ENCODE peak calls at places on chromosomes 16 and 17, in seven cellular contexts. S is activated CD4-positive, alpha-beta memory T cell treated with anti-CD3 and anti-CD28 coated beads for 36 hours; V is HEK293T; D is mucosa of gallbladder; Z is cardiac muscle cell; O is H7; R is aorta. E is an unnamed sample.

GRCh38 chr17:1413281-1413791 is 13.3 kb upstream of the YWHAE start:
- DNase-seq in V (no peak), S (no peak), R (peak), O (no peak), D (peak), Z (no peak), E (peak)

GRCh38 chr17:74971842-74972106 is 785 bp downstream of the HID1 start:
- DNase-seq in O (no peak), D (no peak), V (no peak), Z (no peak), R (no peak), S (no peak), E (no peak)

GRCh38 chr17:3834811-3835210 is 11.2 kb downstream of the NCBP3 start:
- DNase-seq in R (no peak), S (no peak), Z (no peak), V (no peak), D (no peak), O (no peak), E (no peak)

GRCh38 chr17:17181666-17182600 is 24.2 kb downstream of the PLD6 start:
- DNase-seq in R (no peak), Z (no peak), D (no peak), V (no peak), O (no peak), S (peak), E (no peak)

GRCh38 chr17:27244481-27245223 is 49.3 kb upstream of the WSB1 start:
- DNase-seq in R (peak), V (no peak), S (no peak), D (peak), Z (no peak), O (peak), E (peak)

GRCh38 chr16:27445502-27446175 is 43.7 kb downstream of the IL21R start:
- DNase-seq in D (no peak), R (peak), V (no peak), O (no peak), S (no peak), Z (no peak), E (no peak)

GRCh38 chr17:77371117-77371887 is 230.5 kb downstream of the SEC14L1 start:
- DNase-seq in S (no peak), D (no peak), Z (no peak), R (peak), V (no peak), O (peak), E (peak)

GRCh38 chr17:78278139-78278741 is 46.8 kb downstream of the TMEM235 start:
- DNase-seq in D (no peak), O (peak), V (no peak), R (no peak), Z (no peak), S (peak), E (no peak)

E was measured in GM23248.